ENCODE peak calls at places on chromosomes 13 and 19, in seven cellular contexts. Q is AG10803; X is cardiac fibroblast; I is dorsolateral prefrontal cortex; O is NB4; M is CD4-positive, CD25-positive, alpha-beta regulatory T cell; R is neural progenitor cell. H is an unnamed sample.

GRCh38 chr13:62296812-62297211 is 881.2 kb upstream of the PCDH20 start:
- DNase-seq in X (no peak), M (no peak), R (no peak), Q (no peak), O (no peak), I (no peak), H (no peak)

GRCh38 chr13:46641274-46642081 is 88.5 kb downstream of the LRCH1 start:
- DNase-seq in M (no peak), I (no peak), O (no peak), R (no peak), Q (no peak), X (peak; percentile 42), H (no peak)

GRCh38 chr13:88602786-88603777 is 931.9 kb downstream of the SLITRK5 start:
- DNase-seq in M (no peak), Q (no peak), O (no peak), I (no peak), R (no peak), X (no peak), H (peak; percentile 20)

GRCh38 chr13:79457948-79458347 is 23.0 kb upstream of the NDFIP2 start:
- DNase-seq in I (no peak), R (no peak), X (peak; percentile 70), Q (peak; percentile 59), M (peak; percentile 11), O (peak; percentile 31), H (no peak)

GRCh38 chr13:20721454-20722357 is 18.2 kb downstream of the IL17D start:
- DNase-seq in X (peak; percentile 72), M (no peak), O (no peak), Q (peak; percentile 34), I (no peak), R (peak; percentile 77), H (peak; percentile 30)

GRCh38 chr13:102128216-102128800 is 273.5 kb downstream of the FGF14 start:
- DNase-seq in I (no peak), O (peak; percentile 11), M (no peak), X (no peak), Q (peak; percentile 37), R (no peak), H (peak; percentile 72)

GRCh38 chr19:12974301-12975220 is 5.2 kb downstream of the DAND5 start:
- DNase-seq in M (no peak), O (no peak), X (no peak), I (no peak), R (no peak), Q (no peak), H (no peak)

GRCh38 chr13:99220199-99220931 is 19.7 kb downstream of the UBAC2 start:
- DNase-seq in R (no peak), M (peak; percentile 55), Q (no peak), I (no peak), X (no peak), O (peak; percentile 48), H (no peak)

GRCh38 chr13:26785845-26786630 is 25.5 kb upstream of the GPR12 start:
- DNase-seq in R (peak; percentile 30), M (peak; percentile 43), Q (peak; percentile 1), O (peak; percentile 88), I (no peak), X (peak; percentile 4), H (no peak)

GRCh38 chr13:31859546-31859945 is 120.2 kb downstream of the RXFP2 start:
- DNase-seq in Q (no peak), X (no peak), I (no peak), O (no peak), M (no peak), R (no peak), H (no peak)

GRCh38 chr13:98842858-98843481 is 90.5 kb upstream of the SLC15A1 start:
- DNase-seq in X (peak; percentile 88), R (peak; percentile 86), Q (peak; percentile 82), I (peak; percentile 78), O (peak; percentile 84), M (peak; percentile 51), H (no peak)

GRCh38 chr19:58577581-58578429 is 4.7 kb upstream of the MZF1 start:
- DNase-seq in X (no peak), Q (no peak), O (no peak), I (peak; percentile 16), R (no peak), M (no peak), H (no peak)

GRCh38 chr13:105573134-105573533 is 962.3 kb downstream of the EFNB2 start:
- DNase-seq in I (no peak), X (no peak), R (no peak), O (no peak), Q (no peak), M (no peak), H (no peak)

GRCh38 chr13:39197645-39198007 is 159.4 kb downstream of the NHLRC3 start:
- DNase-seq in Q (no peak), I (no peak), R (no peak), O (peak; percentile 38), M (no peak), X (no peak), H (no peak)

GRCh38 chr19:45154064-45154827 is 6.5 kb downstream of the NKPD1 start:
- DNase-seq in M (no peak), R (no peak), O (peak; percentile 50), X (peak; percentile 89), Q (peak; percentile 50), I (no peak), H (peak; percentile 79)

GRCh38 chr13:44117351-44117750 is 237.6 kb downstream of the LACC1 start:
- DNase-seq in Q (peak; percentile 24), M (no peak), X (peak; percentile 52), R (no peak), I (no peak), O (peak; percentile 78), H (no peak)

GRCh38 chr13:45846681-45847080 is 4.9 kb downstream of the SIAH3 start:
- DNase-seq in R (no peak), Q (no peak), I (no peak), O (no peak), X (no peak), M (no peak), H (no peak)

GRCh38 chr13:35891486-35891885 is 239.7 kb downstream of the DCLK1 start:
- DNase-seq in M (no peak), O (no peak), X (no peak), Q (no peak), I (no peak), R (no peak), H (no peak)

GRCh38 chr19:14472202-14472961 is 2.8 kb downstream of the PTGER1 start:
- DNase-seq in O (peak; percentile 92), Q (peak; percentile 34), X (peak; percentile 61), R (peak; percentile 88), M (peak; percentile 83), I (peak; percentile 70), H (no peak)

GRCh38 chr19:50896591-50897190 is 14.5 kb downstream of the KLK4 start:
- DNase-seq in O (peak; percentile 36), Q (peak; percentile 24), X (peak; percentile 14), M (no peak), R (no peak), I (no peak), H (peak; percentile 87)

GRCh38 chr13:91273675-91274074 is 73.8 kb upstream of the MIR17HG start:
- DNase-seq in I (no peak), Q (no peak), O (no peak), M (no peak), R (no peak), X (no peak), H (no peak)

GRCh38 chr19:35902870-35903475 is 644 bp downstream of the HCST start:
- DNase-seq in R (no peak), O (no peak), M (no peak), Q (no peak), I (no peak), X (no peak), H (no peak)

GRCh38 chr19:3146677-3147100 is 10.9 kb downstream of the GNA15 start:
- DNase-seq in M (peak; percentile 43), R (peak; percentile 27), Q (no peak), O (peak; percentile 52), X (no peak), I (no peak), H (no peak)

GRCh38 chr19:1767464-1767933 is 14.2 kb downstream of the ONECUT3 start:
- DNase-seq in I (no peak), M (peak; percentile 52), O (peak; percentile 78), R (peak; percentile 67), X (peak; percentile 32), Q (peak; percentile 9), H (no peak)

GRCh38 chr19:1942934-1943555 is 2.1 kb downstream of the CSNK1G2 start:
- DNase-seq in X (peak; percentile 5), O (no peak), M (no peak), Q (no peak), R (peak; percentile 47), I (no peak), H (no peak)

DNA sequence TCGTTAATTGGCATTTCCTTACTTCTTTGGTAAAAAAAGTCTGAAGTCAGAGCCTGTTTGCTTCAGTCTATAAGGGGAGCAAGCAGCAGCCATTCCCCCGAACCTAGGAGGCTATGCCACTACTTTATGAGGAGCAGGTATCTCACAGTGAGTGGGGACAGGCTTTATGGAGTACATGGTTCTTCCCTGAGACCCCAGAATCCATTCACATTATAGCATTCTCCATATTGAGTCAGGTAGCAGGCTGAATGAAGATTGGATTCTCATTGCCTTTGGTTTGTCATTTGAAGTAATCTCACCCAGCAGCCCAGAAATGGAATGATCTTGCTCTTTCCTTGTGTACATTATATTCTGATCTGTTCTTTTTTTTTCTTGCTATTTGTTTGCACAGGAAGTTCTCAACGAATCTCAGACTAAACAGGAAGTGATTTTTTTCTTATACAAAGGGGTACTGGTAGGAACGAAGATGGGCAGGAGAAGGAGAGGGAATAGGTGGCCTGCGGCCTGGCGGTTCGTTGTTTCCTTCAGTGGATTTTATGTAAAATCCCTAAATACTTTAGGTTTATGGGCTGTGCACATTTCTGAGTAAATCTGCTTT is 74.4 kb downstream of the ARHGAP35 start:
- DNase-seq in R (no peak), M (peak; percentile 25), X (no peak), Q (no peak), I (no peak), O (no peak), H (no peak)
- H3K4me3 ChIP-seq in R (no peak overlapping the region), M (peak overlapping the region; percentile 77), X (no peak overlapping the region), Q (no peak overlapping the region), I (no peak overlapping the region), O (no peak overlapping the region), H (no peak overlapping the region)

GRCh38 chr19:11142528-11143171 is 12.9 kb downstream of the SPC24 start:
- DNase-seq in O (no peak), Q (peak; percentile 92), R (peak; percentile 78), M (no peak), I (peak; percentile 81), X (peak; percentile 98), H (peak; percentile 87)
- H3K4me3 ChIP-seq in O (no peak overlapping the region), Q (peak overlapping the region; percentile 35), R (no peak overlapping the region), M (no peak overlapping the region), I (peak overlapping the region; percentile 18), X (no peak overlapping the region), H (peak overlapping the region; percentile 17)

GRCh38 chr19:47445527-47445926 is 26.2 kb downstream of the SLC8A2 start:
- DNase-seq in I (no peak), Q (no peak), R (no peak), O (peak; percentile 75), X (no peak), M (no peak), H (no peak)
- H3K4me3 ChIP-seq in I (peak overlapping the region; percentile 22), Q (no peak overlapping the region), R (no peak overlapping the region), O (no peak overlapping the region), X (no peak overlapping the region), M (peak overlapping the region; percentile 62), H (no peak overlapping the region)

DNA sequence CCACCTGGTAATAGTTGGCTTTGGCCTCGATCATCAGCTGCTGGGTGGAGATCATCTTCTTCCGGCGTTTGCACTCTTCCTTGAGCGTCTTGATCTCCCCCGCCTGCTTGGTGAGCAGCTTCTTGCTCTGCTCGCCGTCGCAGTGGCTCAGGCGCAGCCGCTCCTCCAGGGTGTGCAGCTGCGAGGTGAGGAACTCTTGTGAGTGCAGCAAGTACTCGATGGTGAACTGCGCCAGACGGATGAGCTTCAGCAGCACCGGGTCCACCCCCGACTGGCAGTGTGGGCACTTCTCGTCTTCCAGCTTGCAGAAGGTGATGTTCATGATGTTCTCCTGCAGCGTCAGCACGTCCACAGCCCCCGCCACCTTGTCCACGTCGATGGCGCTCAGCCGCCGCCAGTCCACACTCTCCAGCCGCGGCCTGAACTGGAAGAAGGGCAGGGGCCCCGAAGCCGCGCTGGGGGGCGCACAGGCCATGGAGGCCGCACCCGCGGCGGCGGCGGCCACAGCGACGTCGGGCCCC is 3.2 kb downstream of the DZIP1 start:
- DNase-seq in X (peak; percentile 44), O (no peak), M (no peak), I (peak; percentile 78), R (peak; percentile 47), Q (peak; percentile 17), H (no peak)
- H3K4me3 ChIP-seq in X (peak overlapping the region; percentile 29), O (no peak overlapping the region), M (no peak overlapping the region), I (peak overlapping the region; percentile 69), R (peak overlapping the region; percentile 59), Q (peak overlapping the region; percentile 48), H (peak overlapping the region; percentile 34)

H was measured in retinal pigment epithelial cell.